ENCODE peak calls at places on chromosomes 6 and 20, in eight cellular contexts. One of them, this sample, is unnamed. For H3K4me1, the result is how much of the 10 kb centered on the place peaks cover.

GRCh38 chr6:52371656-52372151 is 9.8 kb downstream of the PAQR8 start:
- DNase-seq in right atrium auricular region: no peak
- DNase-seq in Peyer's patch: no peak
- DNase-seq in mammary epithelial cell: no peak
- DNase-seq in heart left ventricle: no peak
- DNase-seq in IMR-90: no peak
- DNase-seq in lower lobe of right lung: no peak
- DNase-seq in SK-N-SH: no peak
- DNase-seq in this sample: no peak

GRCh38 chr6:1686117-1687098 is 76.7 kb downstream of the FOXC1 start:
- DNase-seq in lower lobe of right lung: peak
- DNase-seq in SK-N-SH: peak
- DNase-seq in Peyer's patch: no peak
- DNase-seq in IMR-90: peak
- DNase-seq in right atrium auricular region: peak
- DNase-seq in heart left ventricle: peak
- DNase-seq in mammary epithelial cell: peak
- DNase-seq in this sample: peak

GRCh38 chr6:155505560-155505959 is 49.9 kb upstream of the NOX3 start:
- DNase-seq in SK-N-SH: peak
- DNase-seq in right atrium auricular region: no peak
- DNase-seq in lower lobe of right lung: no peak
- DNase-seq in heart left ventricle: no peak
- DNase-seq in mammary epithelial cell: no peak
- DNase-seq in IMR-90: no peak
- DNase-seq in Peyer's patch: no peak
- DNase-seq in this sample: no peak

GRCh38 chr6:40634429-40634828 is 47.3 kb upstream of the LRFN2 start:
- DNase-seq in heart left ventricle: no peak
- DNase-seq in mammary epithelial cell: no peak
- DNase-seq in right atrium auricular region: no peak
- DNase-seq in Peyer's patch: no peak
- DNase-seq in SK-N-SH: peak
- DNase-seq in IMR-90: no peak
- DNase-seq in lower lobe of right lung: no peak
- DNase-seq in this sample: no peak

GRCh38 chr6:118283759-118284158 is 264.3 kb upstream of the PLN start:
- DNase-seq in mammary epithelial cell: peak
- DNase-seq in Peyer's patch: no peak
- DNase-seq in heart left ventricle: peak
- DNase-seq in SK-N-SH: peak
- DNase-seq in lower lobe of right lung: no peak
- DNase-seq in right atrium auricular region: no peak
- DNase-seq in IMR-90: peak
- DNase-seq in this sample: no peak

GRCh38 chr20:5030348-5031205 is 29.3 kb upstream of the SLC23A2 start:
- DNase-seq in heart left ventricle: no peak
- DNase-seq in SK-N-SH: no peak
- DNase-seq in mammary epithelial cell: no peak
- DNase-seq in Peyer's patch: no peak
- DNase-seq in IMR-90: no peak
- DNase-seq in lower lobe of right lung: no peak
- DNase-seq in right atrium auricular region: no peak
- DNase-seq in this sample: no peak

GRCh38 chr20:50223321-50223995 is 32.8 kb downstream of the CEBPB start:
- DNase-seq in IMR-90: no peak
- DNase-seq in Peyer's patch: peak
- DNase-seq in heart left ventricle: no peak
- DNase-seq in mammary epithelial cell: no peak
- DNase-seq in lower lobe of right lung: peak
- DNase-seq in right atrium auricular region: no peak
- DNase-seq in SK-N-SH: no peak
- DNase-seq in this sample: no peak

GRCh38 chr20:41643504-41643938 is 25.3 kb upstream of the CHD6 start:
- DNase-seq in IMR-90: peak
- DNase-seq in right atrium auricular region: no peak
- DNase-seq in Peyer's patch: peak
- DNase-seq in heart left ventricle: peak
- DNase-seq in mammary epithelial cell: peak
- DNase-seq in lower lobe of right lung: peak
- DNase-seq in SK-N-SH: no peak
- DNase-seq in this sample: peak

GRCh38 chr20:36686504-36686903 is 40.5 kb upstream of the SLA2 start:
- DNase-seq in SK-N-SH: no peak
- DNase-seq in IMR-90: no peak
- DNase-seq in Peyer's patch: no peak
- DNase-seq in lower lobe of right lung: no peak
- DNase-seq in mammary epithelial cell: no peak
- DNase-seq in heart left ventricle: no peak
- DNase-seq in right atrium auricular region: no peak
- DNase-seq in this sample: no peak

GRCh38 chr6:17354700-17355403 is 38.5 kb upstream of the CAP2 start:
- DNase-seq in lower lobe of right lung: no peak
- DNase-seq in right atrium auricular region: no peak
- DNase-seq in mammary epithelial cell: no peak
- DNase-seq in SK-N-SH: no peak
- DNase-seq in Peyer's patch: no peak
- DNase-seq in IMR-90: peak
- DNase-seq in heart left ventricle: no peak
- DNase-seq in this sample: no peak

GRCh38 chr6:2351807-2352431 is 106.5 kb upstream of the GMDS start:
- DNase-seq in heart left ventricle: no peak
- DNase-seq in mammary epithelial cell: no peak
- DNase-seq in Peyer's patch: no peak
- DNase-seq in right atrium auricular region: no peak
- DNase-seq in lower lobe of right lung: no peak
- DNase-seq in IMR-90: peak
- DNase-seq in SK-N-SH: no peak
- DNase-seq in this sample: no peak

GRCh38 chr20:31713312-31714049 is 9.2 kb downstream of the BCL2L1 start:
- DNase-seq in heart left ventricle: peak
- DNase-seq in SK-N-SH: no peak
- DNase-seq in right atrium auricular region: peak
- DNase-seq in lower lobe of right lung: peak
- DNase-seq in mammary epithelial cell: peak
- DNase-seq in IMR-90: peak
- DNase-seq in Peyer's patch: peak
- DNase-seq in this sample: no peak

GRCh38 chr20:54475334-54476287 is at the start of gene DOK5:
- DNase-seq in mammary epithelial cell: peak
- DNase-seq in Peyer's patch: no peak
- DNase-seq in right atrium auricular region: peak
- DNase-seq in lower lobe of right lung: peak
- DNase-seq in IMR-90: peak
- DNase-seq in SK-N-SH: peak
- DNase-seq in heart left ventricle: peak
- DNase-seq in this sample: peak

GRCh38 chr6:34600101-34600500 is 44.0 kb upstream of the SPDEF start:
- DNase-seq in lower lobe of right lung: no peak
- DNase-seq in mammary epithelial cell: no peak
- DNase-seq in heart left ventricle: no peak
- DNase-seq in Peyer's patch: no peak
- DNase-seq in right atrium auricular region: no peak
- DNase-seq in SK-N-SH: no peak
- DNase-seq in IMR-90: no peak
- DNase-seq in this sample: no peak

GRCh38 chr20:63718996-63719395 is 11.2 kb downstream of the ZGPAT start:
- DNase-seq in lower lobe of right lung: no peak
- DNase-seq in heart left ventricle: no peak
- DNase-seq in SK-N-SH: no peak
- DNase-seq in IMR-90: no peak
- DNase-seq in right atrium auricular region: no peak
- DNase-seq in mammary epithelial cell: no peak
- DNase-seq in Peyer's patch: no peak
- DNase-seq in this sample: no peak

GRCh38 chr6:116277124-116277523 is 2.6 kb downstream of the TSPYL1 start:
- DNase-seq in SK-N-SH: no peak
- DNase-seq in IMR-90: no peak
- DNase-seq in mammary epithelial cell: no peak
- DNase-seq in lower lobe of right lung: no peak
- DNase-seq in Peyer's patch: no peak
- DNase-seq in heart left ventricle: no peak
- DNase-seq in right atrium auricular region: no peak
- DNase-seq in this sample: no peak
- H3K4me3 ChIP-seq in SK-N-SH: peak
- H3K4me3 ChIP-seq in IMR-90: peak
- H3K4me3 ChIP-seq in mammary epithelial cell: peak
- H3K4me3 ChIP-seq in lower lobe of right lung: peak
- H3K4me3 ChIP-seq in Peyer's patch: peak
- H3K4me3 ChIP-seq in heart left ventricle: peak
- H3K4me3 ChIP-seq in right atrium auricular region: peak
- H3K4me3 ChIP-seq in this sample: peak

GRCh38 chr6:161153725-161154124 is 120.1 kb downstream of the AGPAT4 start:
- DNase-seq in heart left ventricle: no peak
- DNase-seq in right atrium auricular region: no peak
- DNase-seq in lower lobe of right lung: no peak
- DNase-seq in mammary epithelial cell: no peak
- DNase-seq in Peyer's patch: no peak
- DNase-seq in IMR-90: no peak
- DNase-seq in SK-N-SH: no peak
- DNase-seq in this sample: no peak

GRCh38 chr6:161151660-161152526 is 122.0 kb downstream of the AGPAT4 start:
- DNase-seq in SK-N-SH: no peak
- DNase-seq in IMR-90: no peak
- DNase-seq in heart left ventricle: no peak
- DNase-seq in mammary epithelial cell: no peak
- DNase-seq in lower lobe of right lung: no peak
- DNase-seq in Peyer's patch: no peak
- DNase-seq in right atrium auricular region: no peak
- DNase-seq in this sample: peak

GRCh38 chr6:161152527-161152862 is 121.4 kb downstream of the AGPAT4 start:
- DNase-seq in IMR-90: no peak
- DNase-seq in Peyer's patch: no peak
- DNase-seq in lower lobe of right lung: no peak
- DNase-seq in SK-N-SH: no peak
- DNase-seq in right atrium auricular region: no peak
- DNase-seq in heart left ventricle: no peak
- DNase-seq in mammary epithelial cell: no peak
- DNase-seq in this sample: peak

GRCh38 chr6:161154796-161155335 is 119.0 kb downstream of the AGPAT4 start:
- DNase-seq in SK-N-SH: no peak
- DNase-seq in heart left ventricle: no peak
- DNase-seq in Peyer's patch: no peak
- DNase-seq in lower lobe of right lung: no peak
- DNase-seq in right atrium auricular region: no peak
- DNase-seq in mammary epithelial cell: no peak
- DNase-seq in IMR-90: no peak
- DNase-seq in this sample: no peak

DNA sequence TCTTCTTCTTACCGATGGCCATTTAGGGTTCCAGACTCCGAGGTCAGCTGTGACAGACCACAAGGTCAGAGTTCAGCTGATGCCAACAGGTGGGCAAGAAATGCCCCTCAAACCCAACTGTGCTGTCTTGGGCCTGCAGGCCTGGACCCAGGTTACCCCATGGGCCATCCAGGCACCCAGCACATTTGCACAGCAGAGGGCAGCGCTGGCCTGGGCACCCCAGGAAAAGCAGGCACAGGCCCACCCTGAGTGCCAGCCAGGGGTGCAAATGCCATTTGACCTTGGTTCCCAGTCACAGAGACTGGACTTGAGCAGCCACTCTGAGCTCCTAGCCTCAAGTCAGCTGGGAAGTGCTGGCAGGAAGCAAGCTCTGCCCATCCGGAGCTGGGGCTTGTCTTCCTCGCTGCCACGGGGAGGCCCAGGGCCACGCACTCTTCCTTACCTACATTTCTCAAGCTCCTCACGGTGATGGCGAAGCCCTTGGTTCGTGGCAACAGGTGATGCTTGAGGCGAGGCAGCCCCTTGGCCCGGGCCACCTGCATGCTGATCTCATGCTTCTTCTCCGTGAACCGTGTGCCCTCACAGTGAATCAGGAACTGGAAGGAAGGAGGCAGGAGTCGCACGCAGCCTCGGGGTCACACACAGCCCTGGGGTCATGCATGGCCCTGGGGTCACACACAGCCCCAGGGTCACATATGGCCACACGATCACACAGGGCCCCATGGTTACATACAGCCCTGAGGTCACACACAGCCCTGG is 120.8 kb downstream of the AGPAT4 start:
- DNase-seq in mammary epithelial cell: no peak
- DNase-seq in lower lobe of right lung: no peak
- DNase-seq in heart left ventricle: no peak
- DNase-seq in Peyer's patch: no peak
- DNase-seq in SK-N-SH: peak
- DNase-seq in IMR-90: no peak
- DNase-seq in right atrium auricular region: no peak
- DNase-seq in this sample: no peak
- TF ChIP-seq CTCF in mammary epithelial cell: peak
- TF ChIP-seq CTCF in lower lobe of right lung: peak
- TF ChIP-seq CTCF in heart left ventricle: peak
- TF ChIP-seq CTCF in Peyer's patch: peak
- TF ChIP-seq CTCF in SK-N-SH: peak
- TF ChIP-seq CTCF in IMR-90: peak
- TF ChIP-seq CTCF in right atrium auricular region: peak
- TF ChIP-seq CTCF in this sample: peak

GRCh38 chr20:59526242-59527225 is 77.8 kb upstream of the PHACTR3 start:
- DNase-seq in SK-N-SH: peak
- DNase-seq in IMR-90: no peak
- DNase-seq in Peyer's patch: no peak
- DNase-seq in lower lobe of right lung: no peak
- DNase-seq in heart left ventricle: no peak
- DNase-seq in mammary epithelial cell: no peak
- DNase-seq in right atrium auricular region: no peak
- DNase-seq in this sample: no peak
- H3K4me1 ChIP-seq in SK-N-SH: under half
- H3K4me1 ChIP-seq in IMR-90: under half
- H3K4me1 ChIP-seq in Peyer's patch: under half
- H3K4me1 ChIP-seq in lower lobe of right lung: under half
- H3K4me1 ChIP-seq in heart left ventricle: under half
- H3K4me1 ChIP-seq in mammary epithelial cell: under half
- H3K4me1 ChIP-seq in right atrium auricular region: under half
- H3K4me1 ChIP-seq in this sample: under half

DNA sequence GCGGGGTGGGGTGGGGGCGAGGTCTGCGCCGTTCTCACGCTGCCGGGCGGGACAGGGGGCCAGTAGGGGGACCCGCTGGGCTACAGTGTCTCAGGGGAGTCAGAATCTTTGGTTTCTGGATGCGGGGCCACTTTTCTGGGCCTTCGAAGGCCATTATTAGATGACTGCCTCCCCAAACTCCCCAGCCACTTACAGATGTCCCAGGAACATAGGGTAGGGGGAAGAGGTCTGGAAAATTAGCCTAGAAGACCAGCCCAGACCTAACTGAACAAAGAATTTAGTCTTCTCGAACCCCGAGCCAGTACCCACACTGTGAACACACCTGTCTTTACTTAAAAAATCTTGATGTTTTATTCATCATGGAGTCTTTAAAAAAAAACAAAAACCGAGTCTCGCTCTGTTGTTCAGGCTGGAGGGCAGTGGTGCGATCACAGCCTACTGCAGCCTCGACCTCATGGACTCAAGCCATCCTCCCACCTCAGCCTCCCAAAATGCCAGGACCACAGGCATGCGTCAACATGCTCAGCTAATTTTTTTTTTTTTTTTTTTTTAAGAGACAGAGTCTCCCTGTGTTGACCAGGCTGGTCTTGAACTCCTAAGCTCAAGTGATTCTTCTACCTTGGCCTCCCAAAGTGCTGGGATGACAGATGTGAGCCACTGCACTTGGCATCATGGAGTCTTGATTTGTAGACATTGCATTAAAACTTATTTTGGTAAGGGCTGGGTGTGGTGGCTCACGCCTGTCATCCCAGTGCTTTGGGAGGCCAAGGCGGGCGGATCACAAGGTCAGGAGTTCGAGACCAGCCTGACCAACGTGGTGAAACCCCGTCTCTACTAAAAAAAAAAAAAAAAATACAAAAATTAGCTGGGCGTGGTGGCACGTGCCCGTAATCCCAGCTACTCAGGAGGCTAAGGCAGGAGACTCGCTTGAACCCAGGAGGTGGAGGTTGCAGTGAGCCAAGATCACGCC is 3.3 kb upstream of the SLC29A1 start:
- DNase-seq in heart left ventricle: no peak
- DNase-seq in lower lobe of right lung: no peak
- DNase-seq in mammary epithelial cell: no peak
- DNase-seq in SK-N-SH: no peak
- DNase-seq in Peyer's patch: no peak
- DNase-seq in IMR-90: no peak
- DNase-seq in right atrium auricular region: no peak
- DNase-seq in this sample: no peak
- H3K4me3 ChIP-seq in heart left ventricle: peak
- H3K4me3 ChIP-seq in lower lobe of right lung: peak
- H3K4me3 ChIP-seq in mammary epithelial cell: no peak
- H3K4me3 ChIP-seq in SK-N-SH: no peak
- H3K4me3 ChIP-seq in Peyer's patch: peak
- H3K4me3 ChIP-seq in IMR-90: no peak
- H3K4me3 ChIP-seq in right atrium auricular region: peak
- H3K4me3 ChIP-seq in this sample: peak

This sample was measured in left lung.